ENCODE peak calls at places on chromosomes 4 and X, in nine cellular contexts. H is GM23248, Z is fibroblast of lung, R is SK-N-SH, J is K562, D is PC-3, S is GM12878, W is hepatocyte, Q is PC-9. Y is an unnamed sample.

GRCh38 chr4:155854597-155855226 is 11.4 kb downstream of the ASIC5 start:
- DNase-seq in H (peak), Z (peak), R (no peak), J (no peak), D (no peak), S (no peak), W (peak), Q (no peak), Y (no peak)

GRCh38 chrX:15514279-15514678 is 13.7 kb downstream of the BMX start:
- DNase-seq in H (no peak), Z (no peak), R (no peak), J (no peak), D (no peak), S (no peak), W (no peak), Q (no peak), Y (no peak)

GRCh38 chr4:119097282-119097900 is 38.2 kb upstream of the MYOZ2 start:
- DNase-seq in H (no peak), Z (no peak), R (no peak), J (no peak), D (no peak), S (no peak), W (no peak), Q (no peak), Y (no peak)

GRCh38 chr4:185896832-185897475 is 85.0 kb upstream of the SORBS2 start:
- DNase-seq in H (no peak), Z (no peak), R (no peak), J (no peak), D (peak), S (peak), W (no peak), Q (peak), Y (no peak)

GRCh38 chr4:154329939-154330338 is 161.7 kb downstream of the DCHS2 start:
- DNase-seq in H (peak), Z (no peak), R (no peak), J (no peak), D (no peak), S (no peak), W (peak), Q (no peak), Y (peak)

GRCh38 chrX:153636716-153637115 is 10.3 kb upstream of the DUSP9 start:
- DNase-seq in H (no peak), Z (no peak), R (peak), J (no peak), D (no peak), S (no peak), W (no peak), Q (no peak), Y (no peak)

GRCh38 chr4:11565899-11566298 is 137.2 kb upstream of the HS3ST1 start:
- DNase-seq in H (no peak), Z (no peak), R (no peak), J (no peak), D (no peak), S (no peak), W (no peak), Q (no peak), Y (no peak)

GRCh38 chr4:38989487-38989886 is 42.7 kb downstream of the TMEM156 start:
- DNase-seq in H (peak), Z (peak), R (no peak), J (no peak), D (peak), S (no peak), W (no peak), Q (no peak), Y (peak)

GRCh38 chr4:22240814-22241213 is 275.1 kb downstream of the ADGRA3 start:
- DNase-seq in H (no peak), Z (no peak), R (no peak), J (no peak), D (no peak), S (no peak), W (no peak), Q (no peak), Y (no peak)

GRCh38 chr4:23932935-23933334 is 43.1 kb upstream of the PPARGC1A start:
- DNase-seq in H (peak), Z (peak), R (no peak), J (no peak), D (no peak), S (no peak), W (peak), Q (no peak), Y (no peak)

GRCh38 chr4:80990851-80991250 is 39.7 kb upstream of the BMP3 start:
- DNase-seq in H (no peak), Z (no peak), R (no peak), J (no peak), D (no peak), S (no peak), W (no peak), Q (no peak), Y (no peak)

GRCh38 chrX:4710618-4711433 is 997.4 kb upstream of the PRKX start:
- DNase-seq in H (no peak), Z (peak), R (no peak), J (no peak), D (no peak), S (peak), W (peak), Q (peak), Y (peak)

GRCh38 chr4:336893-337142 is 796 bp upstream of the ZNF141 start:
- DNase-seq in H (no peak), Z (no peak), R (no peak), J (no peak), D (peak), S (no peak), W (peak), Q (no peak), Y (no peak)

GRCh38 chr4:158814636-158815035 is 45.8 kb downstream of the FNIP2 start:
- DNase-seq in H (peak), Z (peak), R (no peak), J (no peak), D (no peak), S (no peak), W (no peak), Q (no peak), Y (peak)

GRCh38 chr4:62004881-62005280 is 804.8 kb downstream of the ADGRL3 start:
- DNase-seq in H (no peak), Z (no peak), R (no peak), J (no peak), D (no peak), S (no peak), W (no peak), Q (no peak), Y (no peak)

GRCh38 chr4:159016527-159017137 is 86.2 kb upstream of the RAPGEF2 start:
- DNase-seq in H (no peak), Z (peak), R (peak), J (peak), D (no peak), S (peak), W (peak), Q (no peak), Y (no peak)

GRCh38 chrX:22629105-22629725 is 356.5 kb downstream of the CBLL2 start:
- DNase-seq in H (peak), Z (peak), R (no peak), J (no peak), D (peak), S (no peak), W (no peak), Q (peak), Y (peak)

GRCh38 chrX:353566-354535 is 32.9 kb downstream of the PPP2R3B start:
- DNase-seq in H (no peak), Z (no peak), R (no peak), J (no peak), D (no peak), S (no peak), W (no peak), Q (no peak), Y (no peak)

GRCh38 chrX:50003927-50004326 is 81.5 kb downstream of the CLCN5 start:
- DNase-seq in H (no peak), Z (peak), R (no peak), J (no peak), D (peak), S (no peak), W (no peak), Q (no peak), Y (no peak)

GRCh38 chrX:103664363-103664762 is 22.1 kb downstream of the MORF4L2 start:
- DNase-seq in H (no peak), Z (no peak), R (no peak), J (no peak), D (no peak), S (no peak), W (no peak), Q (no peak), Y (no peak)

GRCh38 chrX:103674531-103675454 is 11.7 kb downstream of the MORF4L2 start:
- DNase-seq in H (no peak), Z (no peak), R (no peak), J (no peak), D (no peak), S (no peak), W (no peak), Q (no peak), Y (no peak)

GRCh38 chrX:103666202-103667107 is 20.0 kb downstream of the MORF4L2 start:
- DNase-seq in H (peak), Z (no peak), R (peak), J (no peak), D (no peak), S (no peak), W (no peak), Q (no peak), Y (peak)

GRCh38 chrX:103663921-103664320 is 22.6 kb downstream of the MORF4L2 start:
- DNase-seq in H (no peak), Z (no peak), R (no peak), J (no peak), D (no peak), S (no peak), W (no peak), Q (no peak), Y (no peak)

GRCh38 chrX:103669745-103670144 is 16.8 kb downstream of the MORF4L2 start:
- DNase-seq in H (no peak), Z (no peak), R (no peak), J (no peak), D (no peak), S (no peak), W (no peak), Q (no peak), Y (no peak)
- H3K4me3 ChIP-seq in H (no peak), Z (no peak), R (no peak), J (no peak), D (no peak), S (no peak), W (no peak), Q (no peak), Y (no peak)

GRCh38 chr4:30720021-30720655 is at the start of gene PCDH7:
- DNase-seq in H (peak), Z (peak), R (peak), J (no peak), D (peak), S (no peak), W (peak), Q (peak), Y (peak)
- H3K27ac ChIP-seq in H (no peak), Z (peak), R (peak), J (no peak), D (no peak), S (no peak), W (peak), Q (peak), Y (peak)

DNA sequence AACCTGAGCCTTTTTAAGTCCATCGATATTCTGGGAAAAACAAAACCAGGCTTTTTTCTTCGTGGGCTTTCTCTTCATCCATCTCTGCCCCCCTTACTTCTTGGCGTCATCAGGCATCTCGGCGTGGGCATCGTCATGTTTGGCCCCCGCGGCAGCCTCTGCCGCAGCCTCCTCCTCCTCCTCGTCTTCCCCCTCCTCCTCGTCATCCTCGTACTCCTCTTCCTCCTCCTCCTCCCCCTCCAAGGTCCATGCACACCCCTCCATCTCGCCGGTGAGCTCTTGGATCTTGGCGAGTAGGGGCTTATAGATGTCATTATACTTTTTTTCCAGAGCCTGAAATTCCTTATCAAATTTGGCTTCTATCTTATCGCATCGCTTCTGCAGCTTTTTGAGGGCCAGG is 516 bp downstream of the NAP1L5 start:
- DNase-seq in H (peak), Z (peak), R (peak), J (no peak), D (no peak), S (no peak), W (no peak), Q (no peak), Y (no peak)
- H2AFZ ChIP-seq in H (peak), Z (no peak), R (peak), J (peak), D (no peak), S (peak), W (peak), Q (no peak), Y (peak)

GRCh38 chr4:147481577-147482109 is 746 bp downstream of the EDNRA start:
- DNase-seq in H (peak), Z (peak), R (no peak), J (no peak), D (no peak), S (no peak), W (peak), Q (no peak), Y (no peak)
- H3K4me3 ChIP-seq in H (peak), Z (peak), R (peak), J (no peak), D (peak), S (no peak), W (peak), Q (peak), Y (peak)